ENCODE peak calls at places on chromosomes 4 and X, in six cellular contexts. One of them, this sample, is unnamed.

GRCh38 chrX:2638279-2638678 is 52.8 kb upstream of the CD99 start:
- DNase-seq in OCI-LY7: no peak
- DNase-seq in testis: no peak
- DNase-seq in colonic mucosa: no peak
- DNase-seq in brain microvascular endothelial cell: no peak
- DNase-seq in mesothelial cell of epicardium: no peak
- DNase-seq in this sample: no peak

GRCh38 chr4:31983677-31984076 is 1263.5 kb downstream of the PCDH7 start:
- DNase-seq in testis: no peak
- DNase-seq in mesothelial cell of epicardium: no peak
- DNase-seq in brain microvascular endothelial cell: no peak
- DNase-seq in colonic mucosa: no peak
- DNase-seq in OCI-LY7: no peak
- DNase-seq in this sample: no peak

GRCh38 chr4:87100093-87100634 is 120.3 kb downstream of the KLHL8 start:
- DNase-seq in mesothelial cell of epicardium: no peak
- DNase-seq in testis: no peak
- DNase-seq in OCI-LY7: no peak
- DNase-seq in brain microvascular endothelial cell: no peak
- DNase-seq in colonic mucosa: peak; percentile 43
- DNase-seq in this sample: no peak

GRCh38 chrX:135389717-135390116 is 32.0 kb upstream of the SMIM10L2A start:
- DNase-seq in OCI-LY7: no peak
- DNase-seq in mesothelial cell of epicardium: no peak
- DNase-seq in testis: no peak
- DNase-seq in brain microvascular endothelial cell: no peak
- DNase-seq in colonic mucosa: no peak
- DNase-seq in this sample: no peak

GRCh38 chr4:99816611-99817309 is at the start of gene DAPP1:
- DNase-seq in brain microvascular endothelial cell: no peak
- DNase-seq in colonic mucosa: peak; percentile 68
- DNase-seq in mesothelial cell of epicardium: no peak
- DNase-seq in OCI-LY7: peak; percentile 96
- DNase-seq in testis: no peak
- DNase-seq in this sample: no peak

GRCh38 chrX:413322-414201 is 26.9 kb upstream of the PPP2R3B start:
- DNase-seq in testis: no peak
- DNase-seq in mesothelial cell of epicardium: no peak
- DNase-seq in colonic mucosa: no peak
- DNase-seq in OCI-LY7: no peak
- DNase-seq in brain microvascular endothelial cell: peak; percentile 13
- DNase-seq in this sample: no peak

GRCh38 chrX:46298821-46299220 is 246.4 kb downstream of the ZNF674 start:
- DNase-seq in brain microvascular endothelial cell: peak; percentile 20
- DNase-seq in colonic mucosa: no peak
- DNase-seq in OCI-LY7: no peak
- DNase-seq in testis: no peak
- DNase-seq in mesothelial cell of epicardium: no peak
- DNase-seq in this sample: no peak

GRCh38 chr4:177229331-177229730 is 80.3 kb upstream of the NEIL3 start:
- DNase-seq in mesothelial cell of epicardium: no peak
- DNase-seq in brain microvascular endothelial cell: no peak
- DNase-seq in OCI-LY7: no peak
- DNase-seq in testis: no peak
- DNase-seq in colonic mucosa: no peak
- DNase-seq in this sample: no peak

GRCh38 chrX:46381630-46382029 is 163.6 kb downstream of the ZNF674 start:
- DNase-seq in colonic mucosa: no peak
- DNase-seq in brain microvascular endothelial cell: peak; percentile 20
- DNase-seq in testis: peak; percentile 16
- DNase-seq in mesothelial cell of epicardium: no peak
- DNase-seq in OCI-LY7: peak; percentile 47
- DNase-seq in this sample: peak; percentile 49

GRCh38 chr4:5050520-5050955 is 742 bp upstream of the STK32B start:
- DNase-seq in mesothelial cell of epicardium: peak; percentile 61
- DNase-seq in testis: peak; percentile 75
- DNase-seq in OCI-LY7: peak; percentile 14
- DNase-seq in brain microvascular endothelial cell: peak; percentile 60
- DNase-seq in colonic mucosa: peak; percentile 56
- DNase-seq in this sample: peak; percentile 83

GRCh38 chrX:150446995-150447394 is 83.9 kb downstream of the MAMLD1 start:
- DNase-seq in testis: no peak
- DNase-seq in OCI-LY7: no peak
- DNase-seq in brain microvascular endothelial cell: no peak
- DNase-seq in colonic mucosa: no peak
- DNase-seq in mesothelial cell of epicardium: no peak
- DNase-seq in this sample: no peak

GRCh38 chrX:25442501-25442900 is 426.7 kb upstream of the ARX start:
- DNase-seq in mesothelial cell of epicardium: no peak
- DNase-seq in brain microvascular endothelial cell: no peak
- DNase-seq in testis: peak; percentile 13
- DNase-seq in colonic mucosa: no peak
- DNase-seq in OCI-LY7: no peak
- DNase-seq in this sample: no peak

GRCh38 chr4:119207051-119207450 is 5.5 kb upstream of the USP53 start:
- DNase-seq in mesothelial cell of epicardium: no peak
- DNase-seq in colonic mucosa: no peak
- DNase-seq in brain microvascular endothelial cell: peak; percentile 59
- DNase-seq in testis: no peak
- DNase-seq in OCI-LY7: no peak
- DNase-seq in this sample: no peak

GRCh38 chrX:97389761-97390192 is 506.1 kb downstream of the RPA4 start:
- DNase-seq in brain microvascular endothelial cell: peak; percentile 77
- DNase-seq in colonic mucosa: no peak
- DNase-seq in OCI-LY7: no peak
- DNase-seq in testis: no peak
- DNase-seq in mesothelial cell of epicardium: no peak
- DNase-seq in this sample: no peak

GRCh38 chr4:25862411-25863346 is at the start of gene SEL1L3:
- DNase-seq in brain microvascular endothelial cell: no peak
- DNase-seq in mesothelial cell of epicardium: no peak
- DNase-seq in testis: peak; percentile 24
- DNase-seq in colonic mucosa: peak; percentile 61
- DNase-seq in OCI-LY7: peak; percentile 67
- DNase-seq in this sample: peak; percentile 59

GRCh38 chrX:20664774-20665173 is 398.1 kb upstream of the RPS6KA3 start:
- DNase-seq in OCI-LY7: no peak
- DNase-seq in mesothelial cell of epicardium: no peak
- DNase-seq in testis: no peak
- DNase-seq in brain microvascular endothelial cell: no peak
- DNase-seq in colonic mucosa: no peak
- DNase-seq in this sample: no peak

GRCh38 chr4:184282895-184283654 is 65.4 kb upstream of the ENPP6 start:
- DNase-seq in testis: no peak
- DNase-seq in brain microvascular endothelial cell: no peak
- DNase-seq in mesothelial cell of epicardium: no peak
- DNase-seq in OCI-LY7: peak; percentile 95
- DNase-seq in colonic mucosa: peak; percentile 18
- DNase-seq in this sample: no peak

GRCh38 chr4:24753519-24753918 is 41.9 kb upstream of the SOD3 start:
- DNase-seq in mesothelial cell of epicardium: no peak
- DNase-seq in testis: no peak
- DNase-seq in OCI-LY7: no peak
- DNase-seq in brain microvascular endothelial cell: peak; percentile 36
- DNase-seq in colonic mucosa: no peak
- DNase-seq in this sample: no peak

GRCh38 chrX:123358457-123358856 is 174.4 kb downstream of the GRIA3 start:
- DNase-seq in OCI-LY7: no peak
- DNase-seq in testis: no peak
- DNase-seq in colonic mucosa: no peak
- DNase-seq in mesothelial cell of epicardium: no peak
- DNase-seq in brain microvascular endothelial cell: no peak
- DNase-seq in this sample: no peak

GRCh38 chr4:159003420-159004253 is 99.2 kb upstream of the RAPGEF2 start:
- DNase-seq in mesothelial cell of epicardium: no peak
- DNase-seq in testis: no peak
- DNase-seq in OCI-LY7: no peak
- DNase-seq in colonic mucosa: no peak
- DNase-seq in brain microvascular endothelial cell: no peak
- DNase-seq in this sample: no peak

GRCh38 chr4:24752140-24752539 is 43.2 kb upstream of the SOD3 start:
- DNase-seq in testis: no peak
- DNase-seq in mesothelial cell of epicardium: no peak
- DNase-seq in colonic mucosa: no peak
- DNase-seq in brain microvascular endothelial cell: no peak
- DNase-seq in OCI-LY7: no peak
- DNase-seq in this sample: no peak

GRCh38 chrX:64093761-64094160 is 111.7 kb downstream of the AMER1 start:
- DNase-seq in colonic mucosa: no peak
- DNase-seq in mesothelial cell of epicardium: no peak
- DNase-seq in testis: no peak
- DNase-seq in OCI-LY7: peak; percentile 8
- DNase-seq in brain microvascular endothelial cell: peak; percentile 4
- DNase-seq in this sample: no peak

GRCh38 chrX:130336531-130336930 is 3.2 kb upstream of the SLC25A14 start:
- DNase-seq in colonic mucosa: no peak
- DNase-seq in testis: no peak
- DNase-seq in OCI-LY7: no peak
- DNase-seq in brain microvascular endothelial cell: no peak
- DNase-seq in mesothelial cell of epicardium: no peak
- DNase-seq in this sample: no peak

GRCh38 chrX:130330146-130330545 is 9.6 kb upstream of the SLC25A14 start:
- DNase-seq in brain microvascular endothelial cell: no peak
- DNase-seq in OCI-LY7: no peak
- DNase-seq in mesothelial cell of epicardium: no peak
- DNase-seq in testis: no peak
- DNase-seq in colonic mucosa: no peak
- DNase-seq in this sample: no peak

GRCh38 chrX:130330706-130331105 is 9.0 kb upstream of the SLC25A14 start:
- DNase-seq in colonic mucosa: peak; percentile 57
- DNase-seq in testis: peak; percentile 42
- DNase-seq in brain microvascular endothelial cell: peak; percentile 55
- DNase-seq in mesothelial cell of epicardium: no peak
- DNase-seq in OCI-LY7: peak; percentile 69
- DNase-seq in this sample: peak; percentile 52
- TF ChIP-seq CTCF in colonic mucosa: peak; percentile 31
- TF ChIP-seq CTCF in testis: no peak
- TF ChIP-seq CTCF in brain microvascular endothelial cell: peak; percentile 76
- TF ChIP-seq CTCF in mesothelial cell of epicardium: no peak
- TF ChIP-seq CTCF in OCI-LY7: peak; percentile 83
- TF ChIP-seq CTCF in this sample: no peak

GRCh38 chr4:157804169-157804543 is 368.7 kb downstream of the GASK1B start:
- DNase-seq in mesothelial cell of epicardium: no peak
- DNase-seq in OCI-LY7: no peak
- DNase-seq in testis: no peak
- DNase-seq in brain microvascular endothelial cell: no peak
- DNase-seq in colonic mucosa: no peak
- DNase-seq in this sample: no peak

GRCh38 chr4:157808796-157809408 is 363.9 kb downstream of the GASK1B start:
- DNase-seq in testis: no peak
- DNase-seq in brain microvascular endothelial cell: no peak
- DNase-seq in OCI-LY7: no peak
- DNase-seq in mesothelial cell of epicardium: no peak
- DNase-seq in colonic mucosa: no peak
- DNase-seq in this sample: no peak

GRCh38 chr4:157806176-157806575 is 366.6 kb downstream of the GASK1B start:
- DNase-seq in testis: no peak
- DNase-seq in colonic mucosa: no peak
- DNase-seq in OCI-LY7: no peak
- DNase-seq in mesothelial cell of epicardium: no peak
- DNase-seq in brain microvascular endothelial cell: no peak
- DNase-seq in this sample: no peak

GRCh38 chr4:157803441-157804168 is 369.2 kb downstream of the GASK1B start:
- DNase-seq in testis: no peak
- DNase-seq in colonic mucosa: no peak
- DNase-seq in OCI-LY7: no peak
- DNase-seq in mesothelial cell of epicardium: no peak
- DNase-seq in brain microvascular endothelial cell: no peak
- DNase-seq in this sample: no peak

GRCh38 chr4:157804986-157805385 is 367.8 kb downstream of the GASK1B start:
- DNase-seq in colonic mucosa: no peak
- DNase-seq in brain microvascular endothelial cell: no peak
- DNase-seq in mesothelial cell of epicardium: no peak
- DNase-seq in testis: peak; percentile 15
- DNase-seq in OCI-LY7: no peak
- DNase-seq in this sample: no peak
- TF ChIP-seq CTCF in colonic mucosa: peak; percentile 13
- TF ChIP-seq CTCF in brain microvascular endothelial cell: peak; percentile 71
- TF ChIP-seq CTCF in mesothelial cell of epicardium: no peak
- TF ChIP-seq CTCF in testis: no peak
- TF ChIP-seq CTCF in OCI-LY7: no peak
- TF ChIP-seq CTCF in this sample: peak; percentile 30

DNA sequence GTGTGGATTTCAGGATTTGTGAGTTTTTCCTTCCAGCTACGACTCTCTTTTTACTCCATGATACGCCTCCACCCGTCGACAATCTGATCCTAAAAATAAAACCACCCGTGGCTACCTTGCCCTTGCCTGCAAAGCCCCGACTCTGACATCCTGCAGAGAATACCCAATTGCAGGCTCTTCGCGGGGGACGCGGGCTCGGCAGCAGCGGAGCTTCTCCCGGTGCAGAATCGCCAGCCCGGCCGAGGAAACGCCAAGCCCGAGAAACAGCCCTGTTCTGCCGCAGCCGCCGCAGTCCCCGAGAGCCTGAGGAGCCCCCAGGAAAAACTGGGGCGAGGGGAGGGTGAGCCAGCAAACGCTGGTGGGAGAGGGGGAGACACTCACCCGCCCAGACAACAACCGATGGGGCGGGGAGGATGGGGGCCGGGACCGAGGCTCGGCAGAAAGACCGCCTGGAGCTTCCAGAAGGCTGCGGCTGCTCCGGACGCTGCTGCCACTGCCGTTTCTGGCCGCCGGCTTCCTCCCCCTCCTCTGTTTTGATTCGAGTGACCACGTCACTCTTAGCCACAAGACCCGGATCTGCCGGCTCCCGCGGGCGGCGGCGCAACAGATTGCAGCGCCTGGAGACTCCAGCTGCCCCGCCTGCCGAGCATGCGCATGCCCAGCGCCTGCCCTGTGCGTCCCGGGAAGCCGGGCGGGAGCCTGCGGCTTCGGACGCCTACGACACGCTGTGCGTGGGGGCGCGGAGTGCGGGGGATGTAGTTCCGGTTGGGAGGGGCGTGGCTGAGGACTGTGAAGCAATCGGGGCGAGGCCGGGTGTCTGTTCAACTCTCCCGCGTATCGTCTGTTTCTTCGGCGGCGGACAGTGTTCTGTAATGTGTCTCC is at the start of gene SMIM14:
- DNase-seq in testis: peak; percentile 98
- DNase-seq in brain microvascular endothelial cell: peak; percentile 97
- DNase-seq in colonic mucosa: peak; percentile 98
- DNase-seq in mesothelial cell of epicardium: peak; percentile 97
- DNase-seq in OCI-LY7: peak; percentile 41
- DNase-seq in this sample: peak; percentile 99
- TF ChIP-seq CTCF in testis: peak; percentile 44
- TF ChIP-seq CTCF in brain microvascular endothelial cell: no peak
- TF ChIP-seq CTCF in colonic mucosa: no peak
- TF ChIP-seq CTCF in mesothelial cell of epicardium: no peak
- TF ChIP-seq CTCF in OCI-LY7: no peak
- TF ChIP-seq CTCF in this sample: no peak

DNA sequence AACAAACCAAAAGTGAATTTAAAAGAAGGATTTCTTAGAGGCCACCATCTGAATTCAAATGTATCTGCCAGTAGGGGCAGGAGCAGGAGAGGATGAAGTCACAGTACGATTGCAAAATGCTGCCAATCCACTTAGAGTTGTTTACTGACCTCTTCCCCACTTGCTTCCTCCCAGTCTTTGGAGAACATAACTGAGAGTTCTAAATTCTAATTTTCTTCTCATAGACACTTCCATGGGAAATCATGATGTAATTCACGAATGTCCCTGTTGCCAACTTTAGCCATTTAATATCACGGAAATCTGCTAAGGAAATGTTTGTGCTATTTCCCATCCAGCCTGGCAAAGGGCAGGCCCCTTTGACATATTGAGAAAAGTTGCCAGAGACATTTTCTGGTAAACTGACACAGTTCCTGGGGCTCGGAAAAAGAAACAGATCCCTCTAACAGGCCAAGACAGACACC is 33.6 kb upstream of the NOCT start:
- DNase-seq in testis: peak; percentile 24
- DNase-seq in OCI-LY7: no peak
- DNase-seq in mesothelial cell of epicardium: no peak
- DNase-seq in brain microvascular endothelial cell: peak; percentile 16
- DNase-seq in colonic mucosa: no peak
- DNase-seq in this sample: no peak
- TF ChIP-seq CTCF in testis: no peak
- TF ChIP-seq CTCF in OCI-LY7: no peak
- TF ChIP-seq CTCF in mesothelial cell of epicardium: no peak
- TF ChIP-seq CTCF in brain microvascular endothelial cell: peak; percentile 55
- TF ChIP-seq CTCF in colonic mucosa: no peak
- TF ChIP-seq CTCF in this sample: no peak

This sample was measured in glutamatergic neuron.